ENCODE peak calls at places on chromosome X, in five cellular contexts. One of them, this sample, is unnamed.

GRCh38 chrX:27878862-27879261 is 71.1 kb downstream of the MAGEB10 start:
- DNase-seq in RWPE2: no peak
- DNase-seq in spleen: no peak
- DNase-seq in PC-3: no peak
- DNase-seq in OCI-LY7: no peak
- DNase-seq in this sample: no peak

GRCh38 chrX:132173647-132174046 is 45.6 kb downstream of the RAP2C start:
- DNase-seq in spleen: no peak
- DNase-seq in RWPE2: no peak
- DNase-seq in PC-3: no peak
- DNase-seq in OCI-LY7: no peak
- DNase-seq in this sample: no peak

GRCh38 chrX:13046035-13046851 is 1.8 kb upstream of the FAM9C start:
- DNase-seq in OCI-LY7: no peak
- DNase-seq in RWPE2: no peak
- DNase-seq in PC-3: no peak
- DNase-seq in spleen: no peak
- DNase-seq in this sample: no peak

GRCh38 chrX:21932277-21932996 is 8.1 kb upstream of the SMS start:
- DNase-seq in OCI-LY7: no peak
- DNase-seq in PC-3: peak; percentile 84
- DNase-seq in RWPE2: peak; percentile 57
- DNase-seq in spleen: no peak
- DNase-seq in this sample: no peak

GRCh38 chrX:56974408-56974807 is 20.9 kb downstream of the SPIN3 start:
- DNase-seq in PC-3: peak; percentile 64
- DNase-seq in spleen: no peak
- DNase-seq in OCI-LY7: no peak
- DNase-seq in RWPE2: no peak
- DNase-seq in this sample: no peak

GRCh38 chrX:72716766-72717165 is 2.7 kb upstream of the PHKA1 start:
- DNase-seq in PC-3: peak; percentile 18
- DNase-seq in RWPE2: no peak
- DNase-seq in spleen: no peak
- DNase-seq in OCI-LY7: no peak
- DNase-seq in this sample: no peak

GRCh38 chrX:136879001-136879667 is 1.4 kb downstream of the RBMX start:
- DNase-seq in OCI-LY7: peak; percentile 24
- DNase-seq in PC-3: no peak
- DNase-seq in spleen: no peak
- DNase-seq in RWPE2: no peak
- DNase-seq in this sample: no peak

GRCh38 chrX:39773923-39774803 is 323.6 kb downstream of the BCOR start:
- DNase-seq in PC-3: no peak
- DNase-seq in spleen: peak; percentile 35
- DNase-seq in RWPE2: no peak
- DNase-seq in OCI-LY7: no peak
- DNase-seq in this sample: no peak

GRCh38 chrX:95076449-95076848 is 1402.4 kb downstream of the FAM133A start:
- DNase-seq in OCI-LY7: peak; percentile 7
- DNase-seq in RWPE2: no peak
- DNase-seq in spleen: no peak
- DNase-seq in PC-3: peak; percentile 58
- DNase-seq in this sample: no peak

GRCh38 chrX:6778547-6779231 is 243.8 kb upstream of the VCX3A start:
- DNase-seq in OCI-LY7: no peak
- DNase-seq in spleen: no peak
- DNase-seq in PC-3: no peak
- DNase-seq in RWPE2: no peak
- DNase-seq in this sample: no peak

GRCh38 chrX:18026171-18026570 is 165.1 kb upstream of the RAI2 start:
- DNase-seq in RWPE2: no peak
- DNase-seq in spleen: no peak
- DNase-seq in PC-3: peak; percentile 44
- DNase-seq in OCI-LY7: no peak
- DNase-seq in this sample: no peak

GRCh38 chrX:110086162-110086915 is 83.4 kb downstream of the TMEM164 start:
- DNase-seq in spleen: no peak
- DNase-seq in RWPE2: no peak
- DNase-seq in PC-3: peak; percentile 73
- DNase-seq in OCI-LY7: no peak
- DNase-seq in this sample: no peak

GRCh38 chrX:103248553-103248952 is 6.4 kb downstream of the TCEAL8 start:
- DNase-seq in spleen: no peak
- DNase-seq in RWPE2: no peak
- DNase-seq in PC-3: peak; percentile 54
- DNase-seq in OCI-LY7: peak; percentile 22
- DNase-seq in this sample: no peak

GRCh38 chrX:8323356-8323755 is 141.3 kb upstream of the VCX3B start:
- DNase-seq in OCI-LY7: no peak
- DNase-seq in PC-3: peak; percentile 24
- DNase-seq in RWPE2: no peak
- DNase-seq in spleen: no peak
- DNase-seq in this sample: peak; percentile 4

GRCh38 chrX:106479920-106480319 is 131.9 kb upstream of the RADX start:
- DNase-seq in RWPE2: no peak
- DNase-seq in OCI-LY7: no peak
- DNase-seq in spleen: no peak
- DNase-seq in PC-3: no peak
- DNase-seq in this sample: no peak

GRCh38 chrX:137746289-137746688 is 180.4 kb downstream of the ZIC3 start:
- DNase-seq in RWPE2: no peak
- DNase-seq in PC-3: no peak
- DNase-seq in spleen: no peak
- DNase-seq in OCI-LY7: no peak
- DNase-seq in this sample: no peak

GRCh38 chrX:52420824-52421443 is 52.1 kb downstream of the XAGE2 start:
- DNase-seq in PC-3: no peak
- DNase-seq in OCI-LY7: no peak
- DNase-seq in RWPE2: no peak
- DNase-seq in spleen: no peak
- DNase-seq in this sample: no peak

GRCh38 chrX:123696334-123696733 is 36.5 kb downstream of the THOC2 start:
- DNase-seq in PC-3: peak; percentile 60
- DNase-seq in RWPE2: no peak
- DNase-seq in spleen: no peak
- DNase-seq in OCI-LY7: no peak
- DNase-seq in this sample: no peak

GRCh38 chrX:138378876-138379275 is 332.6 kb downstream of the FGF13 start:
- DNase-seq in RWPE2: no peak
- DNase-seq in spleen: no peak
- DNase-seq in PC-3: no peak
- DNase-seq in OCI-LY7: no peak
- DNase-seq in this sample: no peak

GRCh38 chrX:153494061-153494460 is 719 bp upstream of the BGN start:
- DNase-seq in PC-3: no peak
- DNase-seq in RWPE2: no peak
- DNase-seq in OCI-LY7: no peak
- DNase-seq in spleen: no peak
- DNase-seq in this sample: no peak
- H3K4me3 ChIP-seq in PC-3: no peak overlapping the region
- H3K4me3 ChIP-seq in RWPE2: no peak overlapping the region
- H3K4me3 ChIP-seq in OCI-LY7: no peak overlapping the region
- H3K4me3 ChIP-seq in spleen: no peak overlapping the region
- H3K4me3 ChIP-seq in this sample: no peak overlapping the region

DNA sequence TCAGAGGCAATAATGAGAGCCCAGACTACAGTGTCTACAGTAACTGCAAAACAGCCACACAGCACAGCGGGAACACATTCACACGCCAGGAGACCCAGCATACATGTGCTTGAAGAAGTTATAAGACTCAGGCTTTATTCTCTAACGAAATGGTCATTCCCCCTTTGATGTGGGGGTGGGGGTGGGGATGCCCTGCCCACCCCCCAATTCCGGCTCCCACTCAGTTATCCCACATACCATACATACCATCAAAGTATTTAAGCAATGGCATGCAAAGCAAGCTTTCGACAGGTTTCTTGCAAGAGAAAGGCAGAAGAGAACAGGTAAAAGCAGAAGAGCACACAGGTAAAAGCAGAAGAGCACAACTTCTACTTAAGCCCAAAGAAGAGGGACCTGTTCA is 3.6 kb downstream of the MECP2 start:
- DNase-seq in spleen: no peak
- DNase-seq in PC-3: no peak
- DNase-seq in RWPE2: no peak
- DNase-seq in OCI-LY7: no peak
- DNase-seq in this sample: no peak
- H3K4me1 ChIP-seq in spleen: peaks cover 62% of the 10 kb centered on the region
- H3K4me1 ChIP-seq in PC-3: peaks cover 29% of the 10 kb centered on the region
- H3K4me1 ChIP-seq in RWPE2: peaks cover 6% of the 10 kb centered on the region
- H3K4me1 ChIP-seq in OCI-LY7: peaks cover 49% of the 10 kb centered on the region
- H3K4me1 ChIP-seq in this sample: peaks cover 6% of the 10 kb centered on the region

DNA sequence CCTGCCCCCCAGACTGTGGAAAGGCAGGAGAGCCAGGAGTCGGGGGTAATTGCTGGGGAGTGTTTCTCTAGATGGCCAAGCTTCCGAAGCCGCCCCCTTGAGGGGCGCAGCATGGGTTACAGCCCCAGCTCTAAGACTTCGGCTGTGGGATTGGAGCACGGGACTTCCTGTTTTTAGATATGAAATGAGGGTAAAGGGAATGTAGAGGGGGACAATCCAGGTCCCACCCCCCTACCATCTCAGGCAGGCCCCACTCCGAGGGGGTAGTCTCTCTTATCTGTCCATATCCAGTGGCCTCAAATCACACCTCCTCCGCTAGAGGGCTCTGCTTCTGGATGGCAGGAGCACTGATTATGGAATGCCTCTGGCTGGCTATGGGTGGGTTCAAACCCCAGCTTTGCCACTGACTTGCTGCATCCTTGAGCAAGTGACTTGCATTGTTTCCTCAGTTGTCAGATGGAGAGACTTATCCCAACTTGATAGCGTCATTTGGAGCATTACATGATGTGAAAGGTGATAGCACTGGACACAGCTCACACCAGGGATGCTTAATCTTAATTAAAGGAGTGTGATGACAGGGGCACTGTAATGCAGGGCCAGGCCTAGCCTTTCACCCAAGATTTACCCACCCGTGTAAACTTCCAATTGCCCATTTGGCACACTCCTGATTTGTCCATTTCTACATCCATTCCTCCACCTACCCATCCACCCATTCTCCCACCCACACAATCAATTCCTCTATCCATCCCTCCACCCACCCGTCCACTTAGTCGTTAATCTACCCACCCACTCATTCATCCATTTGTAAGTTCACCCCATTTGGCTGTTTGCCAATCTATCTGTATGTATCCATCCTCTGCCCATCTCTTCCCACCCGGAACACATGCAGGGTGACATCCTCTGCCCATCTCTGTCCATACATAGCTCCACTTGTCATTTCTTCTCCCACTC is 845 bp upstream of the KCND1 start:
- DNase-seq in PC-3: peak; percentile 55
- DNase-seq in spleen: no peak
- DNase-seq in RWPE2: no peak
- DNase-seq in OCI-LY7: no peak
- DNase-seq in this sample: no peak
- H3K4me3 ChIP-seq in PC-3: no peak overlapping the region
- H3K4me3 ChIP-seq in spleen: peak overlapping the region; percentile 38
- H3K4me3 ChIP-seq in RWPE2: peak overlapping the region; percentile 8
- H3K4me3 ChIP-seq in OCI-LY7: no peak overlapping the region
- H3K4me3 ChIP-seq in this sample: no peak overlapping the region

DNA sequence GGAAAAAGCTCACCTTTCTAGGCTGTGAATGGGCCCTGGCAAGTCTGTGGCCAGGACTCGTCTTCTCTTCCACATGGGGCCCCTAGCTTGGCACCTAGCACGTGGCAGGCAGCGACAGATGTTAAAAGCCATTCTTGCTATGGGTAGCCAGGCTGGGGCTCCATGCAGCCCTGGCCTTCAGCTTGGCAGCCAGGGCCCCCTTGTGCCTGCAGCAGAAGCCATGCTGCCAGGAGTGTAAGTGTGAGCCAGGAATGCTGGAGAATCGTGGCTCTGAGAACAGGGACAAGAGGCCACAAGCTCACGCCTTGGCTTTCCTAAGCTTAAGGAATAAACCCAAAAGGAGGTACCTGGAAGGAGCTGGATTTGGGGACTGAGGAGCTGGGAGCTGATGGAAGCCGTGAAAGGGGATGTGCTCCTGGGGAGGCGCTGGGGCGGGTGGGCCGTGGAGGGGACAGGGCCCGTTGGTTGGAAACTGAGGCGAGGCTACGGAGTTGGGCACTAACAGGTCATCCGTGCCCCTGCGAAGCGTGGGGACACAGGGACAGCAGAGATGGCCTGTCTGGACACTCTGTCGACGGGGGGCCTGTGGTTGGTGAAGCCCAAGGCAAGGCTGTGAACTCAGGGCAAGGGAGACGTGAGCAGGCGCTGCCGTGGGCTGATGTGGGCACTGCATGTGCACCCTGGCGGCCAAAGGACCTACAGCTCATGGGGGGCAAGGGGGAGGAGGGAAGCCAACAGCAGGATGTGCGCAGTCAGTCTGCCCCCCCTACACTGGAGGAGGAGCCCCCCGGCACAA is 895 bp upstream of the OPN1LW start:
- DNase-seq in OCI-LY7: no peak
- DNase-seq in spleen: peak; percentile 63
- DNase-seq in RWPE2: no peak
- DNase-seq in PC-3: no peak
- DNase-seq in this sample: no peak
- H3K4me1 ChIP-seq in OCI-LY7: no peaks in the 10 kb centered on the region
- H3K4me1 ChIP-seq in spleen: no peaks in the 10 kb centered on the region
- H3K4me1 ChIP-seq in RWPE2: no peaks in the 10 kb centered on the region
- H3K4me1 ChIP-seq in PC-3: no peaks in the 10 kb centered on the region
- H3K4me1 ChIP-seq in this sample: no peaks in the 10 kb centered on the region

GRCh38 chrX:48711162-48711928 is 14.8 kb downstream of the SUV39H1 start:
- DNase-seq in OCI-LY7: no peak
- DNase-seq in RWPE2: no peak
- DNase-seq in spleen: no peak
- DNase-seq in PC-3: no peak
- DNase-seq in this sample: no peak
- H3K4me3 ChIP-seq in OCI-LY7: no peak overlapping the region
- H3K4me3 ChIP-seq in RWPE2: no peak overlapping the region
- H3K4me3 ChIP-seq in spleen: no peak overlapping the region
- H3K4me3 ChIP-seq in PC-3: no peak overlapping the region
- H3K4me3 ChIP-seq in this sample: no peak overlapping the region

DNA sequence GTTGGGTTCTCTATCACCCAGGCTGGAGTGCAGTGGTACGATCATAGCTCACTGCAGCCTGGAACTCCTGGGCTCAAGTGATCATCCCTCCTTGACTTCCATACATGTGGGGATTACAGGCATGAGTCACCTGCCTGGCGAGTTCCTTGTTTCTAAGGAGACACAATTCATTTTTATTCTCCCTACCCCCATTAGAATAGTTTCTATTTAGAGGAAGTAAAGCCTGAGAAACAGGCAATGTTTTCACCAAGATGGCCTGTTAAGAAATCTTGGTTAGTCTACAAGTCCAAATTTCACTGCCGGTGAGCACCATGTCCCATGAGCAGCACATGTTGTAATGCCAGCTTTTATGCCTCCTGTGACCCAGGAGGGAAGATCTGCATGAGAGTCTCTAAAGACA is 5.7 kb downstream of the CYBB start:
- DNase-seq in spleen: peak; percentile 50
- DNase-seq in RWPE2: no peak
- DNase-seq in OCI-LY7: no peak
- DNase-seq in PC-3: peak; percentile 33
- DNase-seq in this sample: no peak
- H3K4me1 ChIP-seq in spleen: peaks cover 30% of the 10 kb centered on the region
- H3K4me1 ChIP-seq in RWPE2: no peaks in the 10 kb centered on the region
- H3K4me1 ChIP-seq in OCI-LY7: peaks cover 90% of the 10 kb centered on the region
- H3K4me1 ChIP-seq in PC-3: no peaks in the 10 kb centered on the region
- H3K4me1 ChIP-seq in this sample: no peaks in the 10 kb centered on the region

This sample was measured in mucosa of descending colon.